ENCODE peak calls at places on chromosomes 5 and 9, in four cellular contexts. Y, S, C and E are unnamed samples.

GRCh38 chr5:173341911-173342535 is 13.8 kb upstream of the STC2 start:
- DNase-seq in Y (no peak), S (no peak), C (no peak), E (no peak)

GRCh38 chr5:100682625-100683024 is 147.5 kb downstream of the FAM174A start:
- DNase-seq in Y (no peak), S (no peak), C (no peak), E (no peak)

GRCh38 chr5:151770383-151771258 is 1.1 kb upstream of the G3BP1 start:
- DNase-seq in Y (peak; percentile 95), S (peak; percentile 87), C (peak; percentile 80), E (peak; percentile 70)

GRCh38 chr5:127665641-127666040 is 16.8 kb downstream of the CTXN3 start:
- DNase-seq in Y (no peak), S (no peak), C (no peak), E (no peak)

GRCh38 chr9:77968506-77968905 is 63.1 kb downstream of the GNAQ start:
- DNase-seq in Y (no peak), S (no peak), C (no peak), E (no peak)

GRCh38 chr5:151288180-151288579 is 15.4 kb downstream of the SLC36A3 start:
- DNase-seq in Y (no peak), S (peak; percentile 44), C (no peak), E (no peak)

GRCh38 chr5:27619982-27620381 is 581.6 kb upstream of the CDH9 start:
- DNase-seq in Y (no peak), S (no peak), C (no peak), E (no peak)

GRCh38 chr5:79794347-79794746 is 104.7 kb downstream of the CMYA5 start:
- DNase-seq in Y (no peak), S (no peak), C (no peak), E (no peak)

GRCh38 chr5:40191041-40191550 is 488.6 kb upstream of the PTGER4 start:
- DNase-seq in Y (no peak), S (no peak), C (no peak), E (no peak)

GRCh38 chr9:100066539-100066938 is 32.3 kb downstream of the ERP44 start:
- DNase-seq in Y (no peak), S (peak; percentile 67), C (no peak), E (no peak)

GRCh38 chr5:86968311-86968753 is 299.4 kb upstream of the RASA1 start:
- DNase-seq in Y (no peak), S (peak; percentile 13), C (no peak), E (peak; percentile 71)

GRCh38 chr5:86974910-86975309 is 292.8 kb upstream of the RASA1 start:
- DNase-seq in Y (no peak), S (no peak), C (no peak), E (no peak)

GRCh38 chr5:86971034-86971511 is 296.6 kb upstream of the RASA1 start:
- DNase-seq in Y (no peak), S (peak; percentile 26), C (no peak), E (peak; percentile 29)
- TF ChIP-seq CTCF in Y (peak; percentile 15), S (peak; percentile 64), C (peak; percentile 25), E (peak; percentile 73)

GRCh38 chr5:31759925-31760324 is 121.0 kb downstream of the PDZD2 start:
- DNase-seq in Y (no peak), S (no peak), C (no peak), E (no peak)

GRCh38 chr5:31767335-31768031 is 128.6 kb downstream of the PDZD2 start:
- DNase-seq in Y (no peak), S (no peak), C (no peak), E (no peak)

GRCh38 chr5:31758803-31759425 is 120.0 kb downstream of the PDZD2 start:
- DNase-seq in Y (no peak), S (no peak), C (peak; percentile 80), E (no peak)

GRCh38 chr5:31761877-31762276 is 122.9 kb downstream of the PDZD2 start:
- DNase-seq in Y (no peak), S (no peak), C (no peak), E (no peak)

GRCh38 chr5:31763399-31763798 is 124.5 kb downstream of the PDZD2 start:
- DNase-seq in Y (no peak), S (no peak), C (no peak), E (no peak)
- TF ChIP-seq CTCF in Y (no peak), S (no peak), C (no peak), E (no peak)

GRCh38 chr5:93675458-93676450 is 65.6 kb downstream of the POU5F2 start:
- DNase-seq in Y (no peak), S (no peak), C (no peak), E (no peak)

GRCh38 chr5:93677344-93678021 is 63.9 kb downstream of the POU5F2 start:
- DNase-seq in Y (no peak), S (no peak), C (no peak), E (peak; percentile 91)

GRCh38 chr5:93676707-93677106 is 64.7 kb downstream of the POU5F2 start:
- DNase-seq in Y (no peak), S (no peak), C (no peak), E (no peak)

GRCh38 chr5:93681432-93681831 is 60.0 kb downstream of the POU5F2 start:
- DNase-seq in Y (no peak), S (no peak), C (no peak), E (no peak)
- TF ChIP-seq CTCF in Y (no peak), S (peak; percentile 55), C (no peak), E (peak; percentile 72)

GRCh38 chr5:93886917-93887361 is 145.5 kb upstream of the POU5F2 start:
- DNase-seq in Y (no peak), S (no peak), C (no peak), E (no peak)

GRCh38 chr5:93887678-93888077 is 146.3 kb upstream of the POU5F2 start:
- DNase-seq in Y (no peak), S (no peak), C (no peak), E (no peak)

GRCh38 chr5:93884254-93884653 is 142.9 kb upstream of the POU5F2 start:
- DNase-seq in Y (no peak), S (no peak), C (no peak), E (no peak)

GRCh38 chr5:93883459-93883858 is 142.1 kb upstream of the POU5F2 start:
- DNase-seq in Y (no peak), S (no peak), C (no peak), E (no peak)

DNA sequence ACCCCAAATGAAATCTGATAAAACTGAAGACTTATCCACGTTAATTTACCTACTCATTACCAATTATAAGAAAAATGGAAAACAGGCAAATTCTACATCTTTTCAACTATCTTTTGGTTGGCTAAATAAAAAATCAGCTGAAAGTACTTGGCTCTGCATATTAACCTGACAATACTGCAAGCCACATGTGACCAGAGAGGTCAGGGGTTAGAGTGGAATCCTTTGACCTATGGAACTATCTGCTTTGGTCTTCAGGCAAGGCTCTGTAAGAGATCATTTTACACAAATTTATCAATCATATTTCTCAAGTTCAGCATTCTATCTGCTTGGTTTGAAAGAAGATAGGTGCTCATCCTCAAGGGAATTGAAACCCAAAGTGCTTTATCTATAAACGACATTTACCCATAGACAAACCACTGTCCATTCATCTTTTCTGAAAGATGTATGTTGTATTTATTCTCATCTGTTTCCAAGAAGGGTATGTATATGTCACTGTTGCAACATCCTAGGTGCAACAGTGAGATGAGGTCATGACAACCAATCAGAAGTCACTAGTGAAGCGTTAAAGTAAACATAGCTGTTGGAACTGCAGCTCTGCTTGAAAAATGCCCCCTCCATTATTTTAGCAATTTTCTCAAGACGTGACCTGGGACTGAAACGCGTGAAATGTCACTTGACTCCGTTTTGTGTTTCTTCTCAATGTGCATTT is 144.9 kb upstream of the POU5F2 start:
- DNase-seq in Y (no peak), S (no peak), C (no peak), E (no peak)
- TF ChIP-seq CTCF in Y (no peak), S (no peak), C (no peak), E (no peak)

DNA sequence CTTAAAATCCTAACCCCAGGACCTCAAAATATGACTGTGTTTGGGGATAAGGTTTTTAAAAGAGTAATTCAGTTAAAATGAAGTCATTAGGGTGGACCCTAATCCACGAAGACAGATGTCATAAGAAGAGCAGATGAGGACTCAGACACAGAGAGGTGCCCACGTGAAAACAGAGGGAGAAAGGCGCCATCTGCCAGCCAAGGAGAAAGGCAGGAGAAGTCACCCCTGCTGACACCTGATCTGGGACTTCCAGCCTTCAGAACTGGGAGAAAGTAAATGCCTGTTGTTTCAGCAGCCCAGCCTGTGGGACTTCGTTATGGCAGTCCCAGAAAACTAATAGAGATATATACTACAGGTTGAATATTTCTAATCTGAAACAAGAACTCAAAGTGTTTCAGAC is 67.4 kb downstream of the ROR2 start:
- DNase-seq in Y (peak; percentile 17), S (no peak), C (no peak), E (no peak)
- TF ChIP-seq CTCF in Y (no peak), S (peak; percentile 33), C (no peak), E (no peak)

GRCh38 chr5:18465833-18466681 is 831.8 kb downstream of the TAF11L14 start:
- DNase-seq in Y (no peak), S (peak; percentile 63), C (peak; percentile 80), E (peak; percentile 32)

DNA sequence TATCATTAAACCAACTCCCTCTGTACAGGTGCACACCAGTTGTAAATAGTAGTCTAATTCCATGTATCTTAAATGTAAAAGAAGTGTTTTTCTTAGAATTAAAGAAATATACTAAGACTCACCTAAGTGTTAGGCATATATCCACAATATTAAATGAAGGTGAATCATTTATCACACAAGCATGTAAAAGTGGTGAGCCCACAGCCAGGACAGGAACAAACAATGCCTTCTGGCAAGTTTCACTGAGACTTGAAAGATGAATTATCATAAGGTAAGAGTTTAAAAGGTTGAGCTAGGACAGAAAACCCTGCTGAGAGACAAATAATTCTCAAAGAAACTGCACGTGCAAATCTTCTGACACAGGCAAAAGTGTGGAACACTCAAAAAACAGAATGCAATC is 832.5 kb downstream of the TAF11L14 start:
- DNase-seq in Y (no peak), S (no peak), C (no peak), E (no peak)
- TF ChIP-seq CTCF in Y (no peak), S (no peak), C (no peak), E (no peak)